ENCODE peak calls at places on chromosomes 11 and 22, in four cellular contexts. M is SJSA1; G is naive thymus-derived CD4-positive, alpha-beta T cell; Z is Peyer's patch. T is an unnamed sample. For H3K9me3, the result is how much of the 10 kb centered on the place peaks cover.

GRCh38 chr22:27983361-27983791 is 64.3 kb upstream of the PITPNB start:
- DNase-seq in Z (no peak), M (no peak), G (no peak), T (no peak)

GRCh38 chr22:38870791-38871359 is 1.1 kb downstream of the CBX6 start:
- DNase-seq in Z (no peak), G (no peak), M (no peak), T (no peak)

GRCh38 chr11:118152552-118153471 is at the start of gene SCN4B:
- DNase-seq in Z (peak), G (no peak), M (no peak), T (peak)

GRCh38 chr11:111992456-111992855 is 32.8 kb upstream of the DLAT start:
- DNase-seq in G (no peak), Z (no peak), M (no peak), T (no peak)

GRCh38 chr11:10318527-10318802 is 13.6 kb downstream of the ADM start:
- DNase-seq in Z (peak), G (no peak), M (no peak), T (no peak)

GRCh38 chr11:114309517-114309916 is 13.3 kb downstream of the NNMT start:
- DNase-seq in M (no peak), Z (no peak), G (no peak), T (no peak)

GRCh38 chr11:10829139-10829538 is 20.4 kb upstream of the EIF4G2 start:
- DNase-seq in Z (no peak), M (no peak), G (no peak), T (no peak)

GRCh38 chr11:46666516-46666915 is 33.9 kb downstream of the ARHGAP1 start:
- DNase-seq in M (no peak), G (no peak), Z (no peak), T (no peak)

GRCh38 chr22:21102659-21103267 is 57.0 kb downstream of the LRRC74B start:
- DNase-seq in Z (peak), M (peak), G (peak), T (peak)

GRCh38 chr11:65911682-65912568 is 6.9 kb downstream of the C11orf68 start:
- DNase-seq in M (peak), G (no peak), Z (no peak), T (no peak)

GRCh38 chr11:132300283-132300682 is 929.9 kb downstream of the NTM start:
- DNase-seq in Z (no peak), M (no peak), G (no peak), T (no peak)

GRCh38 chr11:68211546-68211945 is 1.6 kb downstream of the KMT5B start:
- DNase-seq in G (no peak), M (no peak), Z (peak), T (no peak)

GRCh38 chr11:77506857-77507256 is 33.0 kb upstream of the PAK1 start:
- DNase-seq in M (no peak), G (no peak), Z (no peak), T (no peak)

GRCh38 chr22:23181763-23182288 is 1.5 kb downstream of the BCR start:
- DNase-seq in Z (no peak), M (no peak), G (no peak), T (no peak)

GRCh38 chr11:60631939-60632338 is 67.5 kb upstream of the MS4A8 start:
- DNase-seq in M (no peak), G (no peak), Z (no peak), T (no peak)

GRCh38 chr11:46352063-46352841 is 5.0 kb downstream of the DGKZ start:
- DNase-seq in Z (no peak), G (peak), M (peak), T (peak)

GRCh38 chr11:47109051-47109791 is 67.5 kb downstream of the ARFGAP2 start:
- DNase-seq in G (no peak), Z (no peak), M (no peak), T (no peak)

GRCh38 chr11:103700605-103701004 is 335.8 kb upstream of the DDI1 start:
- DNase-seq in Z (no peak), G (no peak), M (no peak), T (no peak)

GRCh38 chr11:32103941-32104340 is 13.1 kb downstream of the RCN1 start:
- DNase-seq in G (no peak), M (no peak), Z (no peak), T (no peak)

GRCh38 chr11:131253885-131254204 is 116.6 kb upstream of the NTM start:
- DNase-seq in M (no peak), Z (no peak), G (no peak), T (no peak)

GRCh38 chr11:64339754-64340408 is at the start of gene CCDC88B:
- DNase-seq in G (peak), Z (peak), M (no peak), T (peak)

GRCh38 chr11:61966673-61967176 is 709 bp downstream of the FTH1 start:
- DNase-seq in Z (peak), M (peak), G (no peak), T (no peak)

GRCh38 chr11:8709002-8709672 is 26.5 kb downstream of the RPL27A start:
- DNase-seq in Z (no peak), G (no peak), M (peak), T (no peak)

GRCh38 chr11:28346209-28346608 is 238.0 kb downstream of the METTL15 start:
- DNase-seq in Z (no peak), M (no peak), G (no peak), T (no peak)

GRCh38 chr11:34655335-34656008 is 34.6 kb downstream of the EHF start:
- DNase-seq in G (no peak), M (no peak), Z (no peak), T (no peak)

GRCh38 chr22:42996646-42997365 is 18.1 kb downstream of the PACSIN2 start:
- DNase-seq in G (no peak), Z (no peak), M (no peak), T (no peak)

GRCh38 chr11:9784602-9785315 is 120.9 kb downstream of the SWAP70 start:
- DNase-seq in M (no peak), G (no peak), Z (no peak), T (no peak)

GRCh38 chr11:126310992-126311310 is 7.1 kb downstream of the DCPS start:
- DNase-seq in Z (peak), G (no peak), M (no peak), T (no peak)

GRCh38 chr11:65266210-65266609 is 4.4 kb downstream of the POLA2 start:
- DNase-seq in M (no peak), G (no peak), Z (no peak), T (no peak)

GRCh38 chr11:68690671-68691401 is 6.5 kb downstream of the GAL start:
- DNase-seq in Z (no peak), M (no peak), G (peak), T (no peak)

DNA sequence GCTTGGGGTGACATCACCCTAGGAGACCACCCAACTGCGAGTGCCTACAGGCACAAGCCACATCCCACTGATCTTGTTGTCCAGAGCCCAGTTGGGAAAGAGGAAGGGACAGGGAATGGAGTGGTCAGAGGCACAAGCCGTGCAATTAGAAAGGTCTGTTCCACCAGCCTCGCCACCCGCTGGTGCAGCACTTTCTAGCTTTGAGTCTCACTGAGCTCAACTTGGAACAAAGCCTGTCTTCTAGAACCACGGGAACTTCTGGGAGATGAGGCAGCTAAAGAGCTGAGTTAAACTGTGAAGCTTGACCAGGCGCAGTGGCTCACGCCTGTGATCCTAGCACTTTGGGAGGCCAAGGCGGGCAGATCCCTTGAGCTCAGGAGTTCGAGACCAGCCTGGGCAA is 29.3 kb downstream of the TPBGL start:
- DNase-seq in Z (no peak), G (no peak), M (no peak), T (no peak)
- H3K9me3 ChIP-seq in Z (under half), G (under half), M (under half), T (under half)

DNA sequence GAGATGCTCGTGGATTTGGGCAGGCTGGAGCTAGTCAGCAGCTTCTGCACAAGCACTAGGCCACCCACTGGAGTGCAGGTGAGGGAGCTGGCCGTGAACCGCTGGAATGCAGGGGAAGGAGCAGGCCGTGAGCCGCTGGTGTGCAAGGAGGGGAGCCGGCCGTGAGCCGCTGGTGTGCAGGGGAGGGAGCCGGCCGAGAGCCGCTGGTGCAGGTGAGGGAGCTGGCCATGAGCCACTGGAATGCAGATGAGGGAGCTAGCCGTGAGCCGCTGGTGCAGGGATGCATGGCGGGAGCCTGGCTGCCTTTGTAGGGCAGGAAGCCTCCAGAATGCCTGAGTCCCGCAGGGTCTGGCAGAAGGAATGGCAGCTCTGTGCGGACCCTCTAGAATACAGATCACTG is 4220.0 kb upstream of the OR11H1 start:
- DNase-seq in Z (no peak), G (no peak), M (no peak), T (no peak)
- H3K9me3 ChIP-seq in Z (under half), G (under half), M (under half), T (under half)

GRCh38 chr22:47401976-47402770 is 639.7 kb downstream of the TBC1D22A start:
- DNase-seq in M (no peak), G (no peak), Z (no peak), T (no peak)
- H3K9me3 ChIP-seq in M (under half), G (under half), Z (under half), T (under half)

DNA sequence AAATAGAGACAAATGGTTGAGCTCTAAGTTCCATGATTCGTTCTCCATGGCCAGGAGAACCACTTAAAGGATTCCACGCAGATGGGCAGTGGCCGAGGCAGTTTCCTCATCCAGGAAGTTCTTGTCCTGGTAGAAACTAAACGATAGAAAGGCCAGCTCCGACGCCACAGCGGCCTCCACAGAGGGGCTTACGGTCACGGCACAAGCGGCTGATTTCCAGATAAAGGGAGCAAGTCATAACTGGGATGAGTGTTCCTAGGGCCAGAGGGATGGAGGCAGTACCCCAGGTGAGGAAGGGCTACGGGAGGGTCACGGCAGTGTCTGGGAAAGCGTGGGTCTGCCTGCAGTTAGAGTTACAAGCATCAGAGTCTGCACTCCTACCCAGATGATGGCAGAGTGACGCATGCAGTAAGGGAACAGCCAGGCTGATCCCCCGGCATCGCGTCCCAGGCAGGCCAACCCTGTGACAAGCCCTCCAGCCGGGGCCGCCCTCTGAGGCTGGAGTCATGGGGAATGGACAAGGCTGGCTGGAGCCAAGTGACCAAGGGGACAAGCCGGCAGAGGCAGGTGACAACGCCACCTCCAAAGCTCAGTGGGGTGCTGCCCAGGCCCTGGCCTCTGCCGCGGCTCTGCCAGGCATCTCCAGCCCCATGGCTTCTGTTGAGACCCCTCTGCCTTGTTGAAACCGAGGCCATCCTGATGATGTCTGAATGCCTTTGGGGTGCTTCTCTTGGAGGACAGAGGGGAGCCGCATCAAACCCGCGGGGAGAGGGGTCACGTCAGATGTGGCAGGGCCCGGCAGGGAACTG is 475.1 kb downstream of the BRD1 start:
- DNase-seq in G (no peak), M (no peak), Z (no peak), T (no peak)
- H3K9me3 ChIP-seq in G (under half), M (under half), Z (under half), T (under half)

DNA sequence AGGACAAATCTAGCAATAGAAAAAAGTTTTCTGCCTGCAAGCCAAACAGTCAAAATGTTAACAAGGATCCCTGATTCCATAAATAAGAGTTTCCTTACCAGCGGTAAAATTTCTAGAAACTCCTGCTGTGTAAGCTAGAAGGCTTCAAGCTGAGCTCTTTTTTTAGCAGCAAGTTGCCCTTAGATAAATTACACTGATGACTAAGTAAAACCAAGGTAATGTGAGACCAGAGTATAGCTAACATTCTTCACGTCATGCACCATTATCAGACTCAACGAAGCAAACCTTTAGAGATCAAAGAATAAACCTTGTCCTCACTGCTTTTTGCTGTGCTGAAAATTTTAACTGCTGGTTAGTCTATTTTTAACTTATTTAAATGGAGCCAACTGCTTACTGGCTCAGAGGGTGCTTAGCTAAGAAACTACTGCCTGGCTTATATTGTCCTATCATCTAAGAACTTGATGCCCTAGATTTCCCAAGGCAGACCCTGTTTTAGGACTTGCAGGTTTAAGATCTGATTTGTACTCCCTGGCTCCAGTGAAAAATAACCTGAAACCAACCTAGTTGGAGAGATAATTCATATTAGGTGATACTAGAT is 900.7 kb downstream of the JRKL start:
- DNase-seq in G (no peak), M (no peak), Z (no peak), T (no peak)
- H3K9me3 ChIP-seq in G (under half), M (under half), Z (under half), T (under half)